ENCODE peak calls at places on chromosomes 3 and 15, in six cellular contexts. P is ELF-1; N is astrocyte of the cerebellum; R is activated CD4-positive, alpha-beta memory T cell treated with anti-CD3 and anti-CD28 coated beads for 36 hours; F is neural crest cell; K is bronchial epithelial cell. D is an unnamed sample.

GRCh38 chr3:171755015-171755589 is 55.2 kb downstream of the PLD1 start:
- DNase-seq in P (no peak), N (no peak), R (no peak), F (no peak), K (no peak), D (no peak)

GRCh38 chr3:114706591-114707224 is 412.9 kb downstream of the TIGIT start:
- DNase-seq in P (peak; percentile 9), N (no peak), R (peak; percentile 50), F (no peak), K (peak; percentile 97), D (peak; percentile 74)

GRCh38 chr3:154364849-154365248 is 40.6 kb upstream of the DHX36 start:
- DNase-seq in P (no peak), N (no peak), R (no peak), F (no peak), K (peak; percentile 17), D (no peak)

GRCh38 chr15:99446565-99447496 is 119.0 kb upstream of the MEF2A start:
- DNase-seq in P (no peak), N (no peak), R (no peak), F (no peak), K (no peak), D (no peak)

GRCh38 chr3:248841-249520 is 52.4 kb downstream of the CHL1 start:
- DNase-seq in P (no peak), N (no peak), R (no peak), F (no peak), K (no peak), D (no peak)

GRCh38 chr3:133851931-133852330 is 43.8 kb downstream of the RAB6B start:
- DNase-seq in P (no peak), N (no peak), R (no peak), F (no peak), K (no peak), D (no peak)

GRCh38 chr3:17431004-17431403 is 311.4 kb downstream of the TBC1D5 start:
- DNase-seq in P (no peak), N (no peak), R (no peak), F (no peak), K (peak; percentile 58), D (no peak)

GRCh38 chr3:156826896-156827882 is 1.0 kb downstream of the LEKR1 start:
- DNase-seq in P (no peak), N (no peak), R (no peak), F (no peak), K (no peak), D (no peak)

GRCh38 chr15:40353697-40354096 is 2.9 kb downstream of the PHGR1 start:
- DNase-seq in P (no peak), N (no peak), R (no peak), F (no peak), K (no peak), D (no peak)

GRCh38 chr3:112931737-112932521 is 43.0 kb downstream of the CD200R1 start:
- DNase-seq in P (no peak), N (no peak), R (no peak), F (no peak), K (no peak), D (no peak)

GRCh38 chr3:87468938-87469337 is 192.6 kb upstream of the POU1F1 start:
- DNase-seq in P (no peak), N (no peak), R (no peak), F (no peak), K (peak; percentile 93), D (no peak)

D was measured in kidney epithelial cell.